ENCODE peak calls at places on chromosomes 3 and 15, in four cellular contexts. L, F, V and R are unnamed samples.

GRCh38 chr3:19632099-19633074 is 301.6 kb downstream of the EFHB start:
- DNase-seq in L (no peak), F (no peak), V (no peak), R (no peak)

GRCh38 chr3:158809642-158810041 is 7.8 kb downstream of the MFSD1 start:
- DNase-seq in L (no peak), F (no peak), V (no peak), R (no peak)

GRCh38 chr3:18825586-18826157 is 322.6 kb upstream of the KCNH8 start:
- DNase-seq in L (no peak), F (no peak), V (no peak), R (no peak)

GRCh38 chr3:42572278-42572677 is 9.5 kb downstream of the SEC22C start:
- DNase-seq in L (no peak), F (peak; percentile 46), V (peak; percentile 45), R (peak; percentile 52)

GRCh38 chr3:58434990-58435389 is 1.4 kb upstream of the PDHB start:
- DNase-seq in L (no peak), F (peak; percentile 55), V (peak; percentile 82), R (peak; percentile 56)

GRCh38 chr3:146739203-146739671 is 134.1 kb upstream of the PLSCR5 start:
- DNase-seq in L (no peak), F (no peak), V (no peak), R (no peak)

GRCh38 chr3:42314411-42314810 is 48.4 kb upstream of the CCK start:
- DNase-seq in L (no peak), F (peak; percentile 6), V (no peak), R (no peak)

GRCh38 chr3:30112904-30113484 is 493.4 kb upstream of the TGFBR2 start:
- DNase-seq in L (no peak), F (peak; percentile 70), V (peak; percentile 78), R (peak; percentile 49)

GRCh38 chr3:169813757-169814517 is 1.2 kb upstream of the LRRC34 start:
- DNase-seq in L (peak; percentile 88), F (peak; percentile 12), V (peak; percentile 15), R (no peak)
- H3K4me3 ChIP-seq in L (peak overlapping the region; percentile 47), F (peak overlapping the region; percentile 19), V (no peak overlapping the region), R (no peak overlapping the region)

GRCh38 chr15:67415186-67415585 is 105.7 kb upstream of the C15orf61 start:
- DNase-seq in L (no peak), F (no peak), V (no peak), R (no peak)
- H3K4me3 ChIP-seq in L (no peak overlapping the region), F (no peak overlapping the region), V (no peak overlapping the region), R (no peak overlapping the region)

GRCh38 chr15:23690450-23690852 is 3.3 kb upstream of the NDN start:
- DNase-seq in L (no peak), F (peak; percentile 64), V (peak; percentile 76), R (peak; percentile 69)

GRCh38 chr15:23686466-23687142 is 501 bp downstream of the NDN start:
- DNase-seq in L (no peak), F (peak; percentile 9), V (peak; percentile 3), R (peak; percentile 11)

GRCh38 chr15:23690015-23690414 is 2.9 kb upstream of the NDN start:
- DNase-seq in L (no peak), F (no peak), V (no peak), R (no peak)

DNA sequence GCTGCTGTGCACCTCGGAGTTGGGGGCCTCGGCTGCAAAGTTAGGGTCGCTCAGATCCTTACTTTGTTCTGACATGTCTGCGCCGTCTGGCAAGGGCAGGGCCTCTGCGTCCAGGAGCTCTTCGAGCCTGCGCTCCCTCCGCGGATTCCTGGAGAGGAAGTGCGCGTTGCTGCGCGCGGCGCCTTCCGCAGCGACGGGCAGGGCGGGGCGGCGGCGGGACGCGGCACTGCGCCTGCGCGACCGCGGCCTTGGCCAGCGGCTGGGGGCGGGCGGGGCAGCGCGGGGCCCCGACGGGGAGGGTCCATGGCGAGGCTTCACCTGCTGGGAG is at the start of gene NDN:
- DNase-seq in L (no peak), F (peak; percentile 56), V (peak; percentile 57), R (peak; percentile 68)
- H3K4me3 ChIP-seq in L (no peak within 1 kb of the TSS), F (peak within 1 kb of the TSS; percentile 49), V (peak within 1 kb of the TSS; percentile 48), R (peak within 1 kb of the TSS; percentile 59)

DNA sequence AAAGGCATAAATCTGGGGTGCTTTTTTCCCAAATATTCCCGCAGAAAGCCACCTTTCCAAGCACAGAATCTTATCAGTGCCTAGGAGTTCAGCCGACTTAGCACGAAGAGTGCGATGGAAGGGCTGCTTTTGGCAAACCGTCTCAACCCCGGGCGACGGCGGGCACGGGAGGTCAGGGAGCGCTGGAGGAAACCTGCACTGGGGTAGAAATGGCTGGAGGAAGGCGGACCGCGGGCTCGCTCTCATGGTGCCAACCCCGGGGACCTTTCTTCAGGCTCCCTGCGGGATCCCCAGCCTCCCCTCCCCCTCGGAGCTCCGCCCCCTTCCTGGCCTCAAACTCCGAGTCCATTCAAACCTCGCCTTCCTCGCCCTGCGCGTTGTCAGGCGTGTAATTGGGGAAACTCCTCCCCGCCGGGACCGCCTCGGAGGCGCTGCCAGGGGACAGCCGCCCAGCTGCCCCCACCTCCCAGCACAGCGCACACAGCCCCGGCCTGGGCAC is at the start of gene GABRG3:
- DNase-seq in L (no peak), F (no peak), V (no peak), R (peak; percentile 32)
- H3K4me3 ChIP-seq in L (no peak within 1 kb of the TSS), F (no peak within 1 kb of the TSS), V (no peak within 1 kb of the TSS), R (peak within 1 kb of the TSS; percentile 34)

GRCh38 chr15:81133782-81134461 is at the start of gene CFAP161:
- DNase-seq in L (peak; percentile 25), F (peak; percentile 75), V (peak; percentile 77), R (peak; percentile 95)
- H3K4me3 ChIP-seq in L (peak within 1 kb of the TSS; percentile 16), F (peak within 1 kb of the TSS; percentile 51), V (peak within 1 kb of the TSS; percentile 32), R (peak within 1 kb of the TSS; percentile 22)